ENCODE peak calls at places on chromosomes 16 and 17, in six cellular contexts. Q is Panc1, K is breast epithelium, S is left ventricle myocardium inferior, P is heart left ventricle, W is thyroid gland. I is an unnamed sample.

GRCh38 chr16:58384437-58385055 is 7.7 kb upstream of the GINS3 start:
- DNase-seq in Q (no peak), P (no peak), W (no peak), S (no peak), K (no peak), I (no peak)

GRCh38 chr16:54050281-54051210 is 236.0 kb downstream of the IRX3 start:
- DNase-seq in S (no peak), W (no peak), P (no peak), Q (no peak), K (no peak), I (no peak)

GRCh38 chr17:79476074-79476473 is 134.8 kb downstream of the RBFOX3 start:
- DNase-seq in Q (no peak), K (no peak), W (no peak), P (no peak), S (no peak), I (no peak)

GRCh38 chr17:29113334-29113733 is 66.9 kb downstream of the MYO18A start:
- DNase-seq in K (no peak), S (no peak), W (no peak), P (no peak), Q (no peak), I (no peak)

GRCh38 chr16:88754912-88755744 is 29.9 kb downstream of the PIEZO1 start:
- DNase-seq in Q (no peak), K (no peak), P (no peak), W (no peak), S (no peak), I (no peak)

GRCh38 chr16:76345093-76345735 is 68.0 kb downstream of the CNTNAP4 start:
- DNase-seq in P (no peak), K (no peak), Q (no peak), S (peak; percentile 43), W (peak; percentile 11), I (no peak)

GRCh38 chr17:2071421-2072281 is 16.7 kb downstream of the HIC1 start:
- DNase-seq in P (peak; percentile 86), W (peak; percentile 45), S (peak; percentile 82), K (no peak), Q (no peak), I (no peak)

GRCh38 chr16:19027416-19027815 is 40.0 kb upstream of the COQ7 start:
- DNase-seq in S (no peak), K (no peak), P (no peak), Q (no peak), W (no peak), I (no peak)

GRCh38 chr16:65070831-65071230 is 51.0 kb downstream of the CDH11 start:
- DNase-seq in Q (peak; percentile 10), W (no peak), P (no peak), S (peak; percentile 58), K (peak; percentile 53), I (no peak)

GRCh38 chr17:1730345-1731193 is 6.1 kb downstream of the WDR81 start:
- DNase-seq in S (peak; percentile 88), P (peak; percentile 92), W (peak; percentile 54), K (peak; percentile 76), Q (no peak), I (no peak)

GRCh38 chr17:65359016-65359415 is 202.4 kb downstream of the AXIN2 start:
- DNase-seq in S (no peak), W (no peak), P (no peak), Q (no peak), K (no peak), I (no peak)

GRCh38 chr17:38912221-38912813 is 13.1 kb upstream of the LASP1NB start:
- DNase-seq in Q (no peak), W (peak; percentile 39), P (no peak), K (peak; percentile 47), S (peak; percentile 80), I (no peak)

GRCh38 chr17:32569171-32570080 is 82.6 kb downstream of the CDK5R1 start:
- DNase-seq in S (no peak), Q (no peak), P (no peak), K (no peak), W (no peak), I (no peak)

GRCh38 chr16:24701521-24701951 is 27.9 kb upstream of the TNRC6A start:
- DNase-seq in W (peak; percentile 7), P (no peak), Q (no peak), S (no peak), K (no peak), I (no peak)

GRCh38 chr17:63540581-63540980 is 9.7 kb upstream of the DCAF7 start:
- DNase-seq in W (no peak), S (no peak), K (no peak), Q (no peak), P (no peak), I (no peak)

GRCh38 chr17:48522031-48522593 is 8.7 kb downstream of the HOXB1 start:
- DNase-seq in P (no peak), K (peak; percentile 75), Q (no peak), W (no peak), S (no peak), I (no peak)

GRCh38 chr17:29610395-29610794 is 12.3 kb downstream of the CORO6 start:
- DNase-seq in W (no peak), P (no peak), Q (no peak), K (no peak), S (no peak), I (no peak)

GRCh38 chr17:14459955-14460354 is 159.1 kb downstream of the HS3ST3B1 start:
- DNase-seq in K (no peak), W (no peak), P (no peak), Q (no peak), S (no peak), I (no peak)

GRCh38 chr17:64608571-64608981 is 53.5 kb downstream of the SMURF2 start:
- DNase-seq in S (no peak), W (no peak), P (no peak), Q (no peak), K (no peak), I (no peak)

GRCh38 chr17:77110006-77110374 is 30.8 kb upstream of the SEC14L1 start:
- DNase-seq in S (no peak), K (no peak), P (no peak), W (peak; percentile 44), Q (no peak), I (no peak)

GRCh38 chr16:30142672-30143346 is 19.8 kb upstream of the MAPK3 start:
- DNase-seq in P (no peak), S (no peak), K (no peak), Q (peak; percentile 15), W (no peak), I (no peak)
- TF ChIP-seq CTCF in P (no peak), S (no peak), K (no peak), Q (no peak), W (no peak), I (peak; percentile 28)

GRCh38 chr16:5062051-5062450 is 3.7 kb downstream of the C16orf89 start:
- DNase-seq in W (peak; percentile 9), K (no peak), P (no peak), Q (no peak), S (no peak), I (no peak)
- H3K9me3 ChIP-seq in W (no peaks in the 10 kb centered on the region), K (no peaks in the 10 kb centered on the region), P (no peaks in the 10 kb centered on the region), Q (no peaks in the 10 kb centered on the region), S (no peaks in the 10 kb centered on the region), I (no peaks in the 10 kb centered on the region)

GRCh38 chr17:82001657-82002056 is 21.0 kb downstream of the CENPX start:
- DNase-seq in Q (no peak), W (no peak), P (no peak), K (no peak), S (no peak), I (no peak)

GRCh38 chr17:82004485-82005455 is 17.9 kb downstream of the CENPX start:
- DNase-seq in S (no peak), P (no peak), Q (no peak), K (no peak), W (no peak), I (no peak)

GRCh38 chr17:82005701-82006348 is 16.9 kb downstream of the CENPX start:
- DNase-seq in Q (no peak), P (no peak), W (no peak), S (no peak), K (no peak), I (no peak)

GRCh38 chr17:82000803-82001649 is 21.7 kb downstream of the CENPX start:
- DNase-seq in P (no peak), S (no peak), W (no peak), K (no peak), Q (no peak), I (no peak)

DNA sequence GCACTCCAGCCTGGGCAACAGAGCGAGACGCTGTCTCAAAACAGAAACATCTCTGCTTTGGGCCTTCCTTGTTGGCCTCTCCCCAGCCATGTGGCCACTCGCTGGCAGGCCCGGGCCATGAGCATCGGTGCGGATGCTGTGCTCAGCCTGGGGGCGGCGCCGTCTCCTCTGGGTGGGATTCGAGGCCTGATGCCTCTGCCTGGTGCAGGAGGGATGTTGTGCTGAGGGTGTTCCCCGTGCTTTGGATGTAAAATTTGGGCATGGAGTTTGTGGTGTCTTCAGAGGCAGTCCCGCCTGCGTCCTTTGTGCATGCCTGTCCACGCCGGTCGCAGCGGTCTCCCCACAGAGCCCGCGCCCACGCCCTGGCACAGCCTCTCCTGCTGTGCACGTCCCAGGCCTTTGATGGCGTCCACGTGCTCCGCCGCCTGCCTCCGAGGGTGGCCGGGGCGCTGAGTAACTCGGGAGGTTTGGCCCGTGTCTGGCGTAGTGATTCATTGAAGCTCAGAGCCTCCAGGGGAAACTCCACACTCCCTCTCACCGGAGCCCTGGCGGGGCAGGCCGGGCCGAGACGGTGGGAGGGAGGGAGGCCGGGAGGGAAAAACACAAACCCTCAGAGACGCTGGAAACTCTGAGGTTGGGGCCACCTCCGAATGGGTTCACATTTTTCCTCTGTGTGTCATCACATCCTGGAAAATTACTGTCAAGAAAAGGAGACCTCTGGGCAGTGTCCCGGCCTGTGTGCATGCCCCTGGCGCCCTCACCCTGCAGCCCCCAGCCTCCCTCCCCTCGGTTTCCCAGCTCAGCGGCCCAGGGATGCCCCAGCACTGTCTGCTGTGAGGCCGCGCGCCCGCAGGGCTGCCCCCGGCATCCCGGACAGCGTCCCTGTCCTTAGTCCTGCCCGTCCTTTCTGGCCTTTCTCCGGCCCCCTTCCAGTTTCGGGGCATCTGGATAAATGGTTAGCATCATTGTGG is 19.0 kb downstream of the CENPX start:
- DNase-seq in P (no peak), Q (peak; percentile 41), S (no peak), K (peak; percentile 70), W (no peak), I (no peak)
- TF ChIP-seq CTCF in P (no peak), Q (no peak), S (no peak), K (no peak), W (no peak), I (no peak)

DNA sequence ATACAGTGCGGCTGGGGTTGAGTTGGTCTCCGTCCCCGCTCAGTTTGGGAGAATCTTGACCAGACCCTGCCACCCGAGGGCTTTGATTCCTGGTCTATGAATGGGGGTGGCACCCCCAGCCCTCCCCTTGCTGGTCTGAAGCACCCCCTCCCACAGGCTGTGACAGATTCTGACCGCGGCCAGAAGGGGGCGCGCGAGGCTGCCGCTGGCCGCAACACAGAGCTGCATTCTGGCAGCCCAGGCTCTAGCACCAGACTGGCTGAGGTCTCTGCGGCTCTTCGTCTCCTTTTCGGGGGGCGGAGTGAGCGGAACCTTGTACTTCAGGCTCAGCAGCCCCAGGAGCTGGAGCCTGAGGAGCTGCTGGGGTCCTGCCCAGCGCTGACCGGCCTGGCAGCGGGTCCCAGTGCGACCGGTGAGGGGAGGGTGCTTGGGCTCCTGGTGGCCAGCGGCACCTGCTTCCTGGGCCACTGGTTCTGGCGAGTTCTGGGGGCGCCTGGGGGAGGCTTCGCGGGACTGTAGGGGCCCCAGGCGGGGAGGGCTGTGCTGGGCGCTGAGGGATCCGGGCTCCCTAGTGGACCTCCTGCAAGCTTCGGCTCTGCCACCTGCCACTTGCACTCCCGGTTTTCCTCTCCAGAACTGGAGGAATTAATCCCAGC is 1011.6 kb downstream of the KCNJ18 start:
- DNase-seq in K (no peak), S (no peak), Q (no peak), P (no peak), W (no peak), I (no peak)
- H3K9me3 ChIP-seq in K (peaks cover 5% of the 10 kb centered on the region), S (peaks cover 3% of the 10 kb centered on the region), Q (no peaks in the 10 kb centered on the region), P (peaks cover 1% of the 10 kb centered on the region), W (no peaks in the 10 kb centered on the region), I (peaks cover 7% of the 10 kb centered on the region)

GRCh38 chr17:45648642-45649041 is 135.5 kb upstream of the CRHR1 start:
- DNase-seq in Q (no peak), P (no peak), K (no peak), S (no peak), W (no peak), I (no peak)
- TF ChIP-seq CTCF in Q (no peak), P (no peak), K (no peak), S (no peak), W (no peak), I (no peak)